ENCODE peak calls at places on chromosomes 12 and 14, in four cellular contexts. M is stimulated activated CD4-positive, alpha-beta T cell treated with anti-CD3 and anti-CD28 coated beads, Interleukin-4, amount 100 ng/mL, for 48 hours; B is glutamatergic neuron; H is T-helper 9 cell. N is an unnamed sample.

GRCh38 chr14:88424573-88424972 is 39.1 kb downstream of the SPATA7 start:
- DNase-seq in M (no peak), B (no peak), H (no peak), N (no peak)

GRCh38 chr12:96063046-96063445 is 27.7 kb upstream of the LTA4H start:
- DNase-seq in M (no peak), B (no peak), H (no peak), N (no peak)

GRCh38 chr14:69483765-69484443 is 624 bp upstream of the PLEKHD1 start:
- DNase-seq in M (no peak), B (peak), H (no peak), N (no peak)

GRCh38 chr12:54215990-54216579 is 27.3 kb upstream of the SMUG1 start:
- DNase-seq in M (peak), B (no peak), H (peak), N (no peak)

GRCh38 chr12:108972226-108972757 is 48.6 kb downstream of the SVOP start:
- DNase-seq in M (no peak), B (no peak), H (no peak), N (no peak)

GRCh38 chr12:41334390-41334789 is 146.3 kb downstream of the PDZRN4 start:
- DNase-seq in M (no peak), B (no peak), H (no peak), N (no peak)

GRCh38 chr12:78293039-78293686 is 462.5 kb downstream of the NAV3 start:
- DNase-seq in M (no peak), B (no peak), H (no peak), N (no peak)

GRCh38 chr14:69084023-69084422 is 68.9 kb downstream of the DCAF5 start:
- DNase-seq in M (no peak), B (no peak), H (no peak), N (no peak)

GRCh38 chr14:55578511-55578910 is 1.5 kb upstream of the KTN1 start:
- DNase-seq in M (no peak), B (no peak), H (no peak), N (no peak)

GRCh38 chr14:53110103-53110502 is 43.0 kb downstream of the DDHD1 start:
- DNase-seq in M (no peak), B (no peak), H (no peak), N (no peak)

GRCh38 chr12:87812030-87812429 is 217.2 kb downstream of the C12orf50 start:
- DNase-seq in M (no peak), B (no peak), H (no peak), N (no peak)

GRCh38 chr14:104515811-104516780 is 63.5 kb upstream of the C14orf180 start:
- DNase-seq in M (no peak), B (no peak), H (no peak), N (no peak)

GRCh38 chr12:49619286-49619685 is 4.1 kb upstream of the PRPF40B start:
- DNase-seq in M (no peak), B (no peak), H (no peak), N (no peak)

GRCh38 chr12:128019996-128020544 is 246.9 kb upstream of the TMEM132C start:
- DNase-seq in M (no peak), B (no peak), H (no peak), N (no peak)

GRCh38 chr14:23174266-23174665 is 9.2 kb downstream of the SLC7A8 start:
- DNase-seq in M (no peak), B (no peak), H (no peak), N (no peak)

GRCh38 chr14:66610154-66610563 is 102.2 kb downstream of the GPHN start:
- DNase-seq in M (no peak), B (no peak), H (no peak), N (no peak)

N was measured in GM18507.